ENCODE peak calls at places on chromosomes 4 and X, in four cellular contexts. One of them, this sample, is unnamed.

GRCh38 chrX:22395372-22395771 is 122.7 kb downstream of the CBLL2 start:
- DNase-seq in H9: no peak
- DNase-seq in IMR-90: peak; percentile 59
- DNase-seq in H1: no peak
- DNase-seq in this sample: no peak

GRCh38 chr4:21415728-21416127 is 532.8 kb downstream of the KCNIP4 start:
- DNase-seq in H9: no peak
- DNase-seq in IMR-90: no peak
- DNase-seq in H1: no peak
- DNase-seq in this sample: no peak

GRCh38 chr4:125388653-125389052 is 73.9 kb downstream of the FAT4 start:
- DNase-seq in H9: no peak
- DNase-seq in IMR-90: peak; percentile 70
- DNase-seq in H1: no peak
- DNase-seq in this sample: no peak

GRCh38 chr4:84952004-84952403 is 14.5 kb downstream of the WDFY3 start:
- DNase-seq in H9: no peak
- DNase-seq in IMR-90: peak; percentile 78
- DNase-seq in H1: no peak
- DNase-seq in this sample: no peak

GRCh38 chrX:52380993-52381392 is 12.2 kb downstream of the XAGE2 start:
- DNase-seq in H9: no peak
- DNase-seq in IMR-90: no peak
- DNase-seq in H1: no peak
- DNase-seq in this sample: no peak

GRCh38 chr4:31714238-31714637 is 994.1 kb downstream of the PCDH7 start:
- DNase-seq in H9: no peak
- DNase-seq in IMR-90: no peak
- DNase-seq in H1: no peak
- DNase-seq in this sample: no peak

GRCh38 chr4:150934022-150934421 is 81.1 kb downstream of the LRBA start:
- DNase-seq in H9: no peak
- DNase-seq in IMR-90: no peak
- DNase-seq in H1: no peak
- DNase-seq in this sample: no peak

GRCh38 chr4:73434311-73434710 is 1.7 kb upstream of the AFP start:
- DNase-seq in H9: no peak
- DNase-seq in IMR-90: peak; percentile 7
- DNase-seq in H1: no peak
- DNase-seq in this sample: peak; percentile 58

GRCh38 chr4:21452931-21453330 is 495.6 kb downstream of the KCNIP4 start:
- DNase-seq in H9: no peak
- DNase-seq in IMR-90: no peak
- DNase-seq in H1: no peak
- DNase-seq in this sample: peak; percentile 21

GRCh38 chr4:43244688-43245382 is 352.3 kb downstream of the GRXCR1 start:
- DNase-seq in H9: no peak
- DNase-seq in IMR-90: no peak
- DNase-seq in H1: no peak
- DNase-seq in this sample: no peak

GRCh38 chrX:153388722-153389459 is 12.3 kb downstream of the PNMA6E start:
- DNase-seq in H9: peak; percentile 12
- DNase-seq in IMR-90: no peak
- DNase-seq in H1: no peak
- DNase-seq in this sample: no peak

GRCh38 chrX:40094900-40095587 is 2.7 kb downstream of the BCOR start:
- DNase-seq in H9: peak; percentile 36
- DNase-seq in IMR-90: no peak
- DNase-seq in H1: no peak
- DNase-seq in this sample: peak; percentile 30

GRCh38 chr4:87882321-87882720 is 49.6 kb downstream of the MEPE start:
- DNase-seq in H9: no peak
- DNase-seq in IMR-90: no peak
- DNase-seq in H1: no peak
- DNase-seq in this sample: no peak

GRCh38 chrX:53440101-53440500 is 5.9 kb upstream of the HSD17B10 start:
- DNase-seq in H9: no peak
- DNase-seq in IMR-90: no peak
- DNase-seq in H1: no peak
- DNase-seq in this sample: no peak

GRCh38 chr4:98546910-98547544 is 111.4 kb downstream of the TSPAN5 start:
- DNase-seq in H9: no peak
- DNase-seq in IMR-90: peak; percentile 54
- DNase-seq in H1: no peak
- DNase-seq in this sample: no peak

GRCh38 chr4:113636877-113637276 is 124.7 kb downstream of the CAMK2D start:
- DNase-seq in H9: no peak
- DNase-seq in IMR-90: peak; percentile 62
- DNase-seq in H1: no peak
- DNase-seq in this sample: peak; percentile 60

GRCh38 chr4:174554329-174554728 is 32.0 kb upstream of the HPGD start:
- DNase-seq in H9: no peak
- DNase-seq in IMR-90: no peak
- DNase-seq in H1: no peak
- DNase-seq in this sample: no peak

GRCh38 chr4:27289704-27290103 is 429.1 kb downstream of the STIM2 start:
- DNase-seq in H9: no peak
- DNase-seq in IMR-90: no peak
- DNase-seq in H1: no peak
- DNase-seq in this sample: peak; percentile 67

GRCh38 chr4:34953145-34953799 is 1291.0 kb downstream of the ARAP2 start:
- DNase-seq in H9: peak; percentile 76
- DNase-seq in IMR-90: no peak
- DNase-seq in H1: peak; percentile 29
- DNase-seq in this sample: peak; percentile 72

GRCh38 chrX:9687899-9688298 is 77.7 kb downstream of the GPR143 start:
- DNase-seq in H9: no peak
- DNase-seq in IMR-90: no peak
- DNase-seq in H1: no peak
- DNase-seq in this sample: no peak

GRCh38 chr4:98446499-98447375 is 185.6 kb downstream of the RAP1GDS1 start:
- DNase-seq in H9: no peak
- DNase-seq in IMR-90: peak; percentile 31
- DNase-seq in H1: no peak
- DNase-seq in this sample: no peak

GRCh38 chr4:10640535-10641159 is 43.9 kb downstream of the CLNK start:
- DNase-seq in H9: no peak
- DNase-seq in IMR-90: no peak
- DNase-seq in H1: no peak
- DNase-seq in this sample: no peak

GRCh38 chr4:38769441-38770210 is 13.2 kb downstream of the TLR10 start:
- DNase-seq in H9: no peak
- DNase-seq in IMR-90: no peak
- DNase-seq in H1: no peak
- DNase-seq in this sample: no peak

GRCh38 chrX:40908857-40909475 is 173.6 kb upstream of the MED14 start:
- DNase-seq in H9: no peak
- DNase-seq in IMR-90: peak; percentile 73
- DNase-seq in H1: no peak
- DNase-seq in this sample: peak; percentile 29

GRCh38 chr4:118557298-118557851 is 127.8 kb upstream of the METTL14 start:
- DNase-seq in H9: no peak
- DNase-seq in IMR-90: peak; percentile 62
- DNase-seq in H1: no peak
- DNase-seq in this sample: peak; percentile 6

GRCh38 chrX:119468930-119469635 is 839 bp downstream of the SLC25A5 start:
- DNase-seq in H9: peak; percentile 74
- DNase-seq in IMR-90: peak; percentile 71
- DNase-seq in H1: peak; percentile 23
- DNase-seq in this sample: peak; percentile 83

GRCh38 chrX:12975999-12976558 is 1.2 kb downstream of the TMSB4X start:
- DNase-seq in H9: no peak
- DNase-seq in IMR-90: peak; percentile 36
- DNase-seq in H1: no peak
- DNase-seq in this sample: peak; percentile 52

GRCh38 chrX:40166582-40166981 is 68.8 kb upstream of the BCOR start:
- DNase-seq in H9: peak; percentile 55
- DNase-seq in IMR-90: peak; percentile 42
- DNase-seq in H1: no peak
- DNase-seq in this sample: peak; percentile 5

GRCh38 chrX:72308566-72309296 is 3.0 kb upstream of the CITED1 start:
- DNase-seq in H9: peak; percentile 82
- DNase-seq in IMR-90: peak; percentile 50
- DNase-seq in H1: no peak
- DNase-seq in this sample: peak; percentile 88

GRCh38 chr4:131091896-131092295 is 1995.9 kb downstream of the C4orf33 start:
- DNase-seq in H9: no peak
- DNase-seq in IMR-90: peak; percentile 4
- DNase-seq in H1: no peak
- DNase-seq in this sample: peak; percentile 53

GRCh38 chr4:178090640-178091411 is 648.6 kb upstream of the AGA start:
- DNase-seq in H9: peak; percentile 75
- DNase-seq in IMR-90: no peak
- DNase-seq in H1: no peak
- DNase-seq in this sample: no peak

GRCh38 chr4:41205854-41206460 is 8.4 kb downstream of the APBB2 start:
- DNase-seq in H9: no peak
- DNase-seq in IMR-90: peak; percentile 29
- DNase-seq in H1: no peak
- DNase-seq in this sample: no peak

GRCh38 chrX:43835557-43835956 is 46.7 kb downstream of the MAOB start:
- DNase-seq in H9: no peak
- DNase-seq in IMR-90: no peak
- DNase-seq in H1: no peak
- DNase-seq in this sample: no peak

GRCh38 chr4:98506462-98507132 is 151.8 kb downstream of the TSPAN5 start:
- DNase-seq in H9: peak; percentile 55
- DNase-seq in IMR-90: no peak
- DNase-seq in H1: no peak
- DNase-seq in this sample: peak; percentile 65

GRCh38 chr4:126947536-126947935 is 685.2 kb upstream of the INTU start:
- DNase-seq in H9: no peak
- DNase-seq in IMR-90: no peak
- DNase-seq in H1: no peak
- DNase-seq in this sample: no peak

GRCh38 chr4:149531861-149532260 is 283.8 kb downstream of the IQCM start:
- DNase-seq in H9: no peak
- DNase-seq in IMR-90: peak; percentile 26
- DNase-seq in H1: no peak
- DNase-seq in this sample: peak; percentile 7

GRCh38 chrX:151723156-151723760 is 7.4 kb downstream of the FATE1 start:
- DNase-seq in H9: no peak
- DNase-seq in IMR-90: no peak
- DNase-seq in H1: no peak
- DNase-seq in this sample: peak; percentile 32
- H4K5ac ChIP-seq in H9: no peak overlapping the region
- H4K5ac ChIP-seq in IMR-90: no peak overlapping the region
- H4K5ac ChIP-seq in H1: no peak overlapping the region
- H4K5ac ChIP-seq in this sample: no peak overlapping the region

DNA sequence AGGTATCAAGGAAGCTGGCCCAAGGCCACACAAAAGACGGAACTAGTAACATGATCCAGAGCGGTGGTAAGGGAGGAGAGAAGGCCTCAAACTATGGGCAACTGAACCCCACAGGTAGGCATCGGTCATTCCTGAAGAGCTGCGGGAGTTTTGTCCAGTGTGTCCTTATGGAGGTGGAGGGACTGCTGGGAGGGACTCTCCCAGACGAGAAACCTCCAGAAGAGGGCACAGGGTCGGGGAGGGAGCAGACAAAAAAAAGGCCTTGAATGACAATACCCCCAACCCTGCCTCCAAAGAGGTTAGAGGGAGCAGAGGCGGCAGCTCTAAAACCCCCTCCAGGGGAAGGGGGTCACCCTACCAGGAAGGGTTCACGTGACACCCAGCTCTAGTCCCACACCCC is 6.5 kb downstream of the PQBP1 start:
- DNase-seq in H9: no peak
- DNase-seq in IMR-90: no peak
- DNase-seq in H1: no peak
- DNase-seq in this sample: no peak
- H4K5ac ChIP-seq in H9: no peak overlapping the region
- H4K5ac ChIP-seq in IMR-90: no peak overlapping the region
- H4K5ac ChIP-seq in H1: no peak overlapping the region
- H4K5ac ChIP-seq in this sample: no peak overlapping the region

GRCh38 chr4:78654809-78655208 is 103.2 kb downstream of the ANXA3 start:
- DNase-seq in H9: no peak
- DNase-seq in IMR-90: peak; percentile 58
- DNase-seq in H1: no peak
- DNase-seq in this sample: no peak
- H4K5ac ChIP-seq in H9: no peak overlapping the region
- H4K5ac ChIP-seq in IMR-90: no peak overlapping the region
- H4K5ac ChIP-seq in H1: no peak overlapping the region
- H4K5ac ChIP-seq in this sample: no peak overlapping the region

GRCh38 chr4:102580463-102580842 is 79.3 kb downstream of the NFKB1 start:
- DNase-seq in H9: no peak
- DNase-seq in IMR-90: no peak
- DNase-seq in H1: no peak
- DNase-seq in this sample: no peak
- H4K5ac ChIP-seq in H9: no peak overlapping the region
- H4K5ac ChIP-seq in IMR-90: no peak overlapping the region
- H4K5ac ChIP-seq in H1: no peak overlapping the region
- H4K5ac ChIP-seq in this sample: no peak overlapping the region

GRCh38 chr4:14260591-14260990 is 633.1 kb upstream of the BOD1L1 start:
- DNase-seq in H9: no peak
- DNase-seq in IMR-90: no peak
- DNase-seq in H1: no peak
- DNase-seq in this sample: no peak
- H4K5ac ChIP-seq in H9: no peak overlapping the region
- H4K5ac ChIP-seq in IMR-90: no peak overlapping the region
- H4K5ac ChIP-seq in H1: no peak overlapping the region
- H4K5ac ChIP-seq in this sample: no peak overlapping the region

GRCh38 chr4:186473933-186474332 is 81.4 kb downstream of the MTNR1A start:
- DNase-seq in H9: no peak
- DNase-seq in IMR-90: no peak
- DNase-seq in H1: no peak
- DNase-seq in this sample: no peak
- H4K5ac ChIP-seq in H9: no peak overlapping the region
- H4K5ac ChIP-seq in IMR-90: no peak overlapping the region
- H4K5ac ChIP-seq in H1: no peak overlapping the region
- H4K5ac ChIP-seq in this sample: no peak overlapping the region

GRCh38 chrX:151621422-151621821 is 57.9 kb downstream of the PASD1 start:
- DNase-seq in H9: no peak
- DNase-seq in IMR-90: no peak
- DNase-seq in H1: no peak
- DNase-seq in this sample: no peak
- H4K5ac ChIP-seq in H9: no peak overlapping the region
- H4K5ac ChIP-seq in IMR-90: no peak overlapping the region
- H4K5ac ChIP-seq in H1: no peak overlapping the region
- H4K5ac ChIP-seq in this sample: no peak overlapping the region

DNA sequence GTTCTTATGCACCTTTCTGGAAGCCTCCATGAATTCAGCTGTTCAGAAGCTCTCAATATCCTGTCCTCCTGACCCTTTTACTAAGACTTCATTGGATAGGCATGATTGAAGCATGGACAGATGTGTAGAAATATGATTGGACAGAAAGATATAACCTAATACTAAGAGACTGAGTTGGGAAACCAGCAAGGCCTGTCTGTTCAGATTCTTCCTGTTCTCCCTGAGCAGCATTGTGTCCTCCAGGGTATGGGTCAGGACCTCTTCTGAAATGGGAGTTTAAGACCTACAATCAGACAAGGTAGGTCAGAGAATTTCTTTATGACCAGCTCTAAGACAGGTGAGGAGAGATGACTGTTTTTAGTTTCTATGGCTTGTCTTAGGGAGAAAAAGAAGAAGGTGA is 23.9 kb upstream of the MAGEA11 start:
- DNase-seq in H9: no peak
- DNase-seq in IMR-90: no peak
- DNase-seq in H1: no peak
- DNase-seq in this sample: no peak
- H4K5ac ChIP-seq in H9: no peak overlapping the region
- H4K5ac ChIP-seq in IMR-90: no peak overlapping the region
- H4K5ac ChIP-seq in H1: no peak overlapping the region
- H4K5ac ChIP-seq in this sample: no peak overlapping the region

GRCh38 chrX:124860736-124861135 is 458.9 kb upstream of the TEX13C start:
- DNase-seq in H9: no peak
- DNase-seq in IMR-90: no peak
- DNase-seq in H1: no peak
- DNase-seq in this sample: no peak
- H4K5ac ChIP-seq in H9: no peak overlapping the region
- H4K5ac ChIP-seq in IMR-90: no peak overlapping the region
- H4K5ac ChIP-seq in H1: no peak overlapping the region
- H4K5ac ChIP-seq in this sample: no peak overlapping the region